ENCODE peak calls at places on chromosome 13, in five cellular contexts. E is GM12878, K is GM23338, L is K562, J is HepG2. N is an unnamed sample.

GRCh38 chr13:41492432-41493267 is 35.3 kb downstream of the RGCC start:
- DNase-seq in E (no peak), J (no peak), K (no peak), L (no peak), N (no peak)

GRCh38 chr13:75255159-75255558 is 226.8 kb downstream of the TBC1D4 start:
- DNase-seq in L (no peak), K (no peak), E (no peak), J (no peak), N (no peak)

GRCh38 chr13:91045351-91046034 is 302.0 kb upstream of the MIR17HG start:
- DNase-seq in E (no peak), L (no peak), J (no peak), K (peak), N (peak)

GRCh38 chr13:36712785-36713184 is 39.0 kb downstream of the SERTM1 start:
- DNase-seq in L (no peak), J (no peak), K (no peak), E (no peak), N (no peak)

GRCh38 chr13:27533155-27533643 is 82.8 kb upstream of the MTIF3 start:
- DNase-seq in E (no peak), K (peak), J (peak), L (peak), N (peak)

GRCh38 chr13:29125934-29126424 is 305.8 kb downstream of the MTUS2 start:
- DNase-seq in J (no peak), L (no peak), K (no peak), E (peak), N (no peak)

GRCh38 chr13:72737033-72737432 is 9.3 kb downstream of the BORA start:
- DNase-seq in E (no peak), J (no peak), K (no peak), L (no peak), N (no peak)

GRCh38 chr13:111337741-111338140 is 17.3 kb downstream of the TEX29 start:
- DNase-seq in J (no peak), L (no peak), K (no peak), E (no peak), N (no peak)

GRCh38 chr13:110964229-110965037 is 49.6 kb upstream of the ANKRD10 start:
- DNase-seq in K (no peak), E (no peak), J (peak), L (peak), N (no peak)

GRCh38 chr13:106391271-106391670 is 144.2 kb downstream of the EFNB2 start:
- DNase-seq in J (no peak), E (no peak), K (no peak), L (no peak), N (no peak)

GRCh38 chr13:76012091-76012721 is 376.1 kb downstream of the LMO7 start:
- DNase-seq in E (no peak), L (no peak), J (no peak), K (no peak), N (no peak)

GRCh38 chr13:44523176-44524017 is 52.7 kb downstream of the TSC22D1 start:
- DNase-seq in L (peak), K (peak), J (peak), E (peak), N (peak)

GRCh38 chr13:44904982-44905381 is 84.3 kb downstream of the NUFIP1 start:
- DNase-seq in L (no peak), K (no peak), E (no peak), J (no peak), N (peak)

GRCh38 chr13:77918391-77919261 is at the start of gene EDNRB:
- DNase-seq in E (no peak), L (no peak), K (peak), J (no peak), N (no peak)

DNA sequence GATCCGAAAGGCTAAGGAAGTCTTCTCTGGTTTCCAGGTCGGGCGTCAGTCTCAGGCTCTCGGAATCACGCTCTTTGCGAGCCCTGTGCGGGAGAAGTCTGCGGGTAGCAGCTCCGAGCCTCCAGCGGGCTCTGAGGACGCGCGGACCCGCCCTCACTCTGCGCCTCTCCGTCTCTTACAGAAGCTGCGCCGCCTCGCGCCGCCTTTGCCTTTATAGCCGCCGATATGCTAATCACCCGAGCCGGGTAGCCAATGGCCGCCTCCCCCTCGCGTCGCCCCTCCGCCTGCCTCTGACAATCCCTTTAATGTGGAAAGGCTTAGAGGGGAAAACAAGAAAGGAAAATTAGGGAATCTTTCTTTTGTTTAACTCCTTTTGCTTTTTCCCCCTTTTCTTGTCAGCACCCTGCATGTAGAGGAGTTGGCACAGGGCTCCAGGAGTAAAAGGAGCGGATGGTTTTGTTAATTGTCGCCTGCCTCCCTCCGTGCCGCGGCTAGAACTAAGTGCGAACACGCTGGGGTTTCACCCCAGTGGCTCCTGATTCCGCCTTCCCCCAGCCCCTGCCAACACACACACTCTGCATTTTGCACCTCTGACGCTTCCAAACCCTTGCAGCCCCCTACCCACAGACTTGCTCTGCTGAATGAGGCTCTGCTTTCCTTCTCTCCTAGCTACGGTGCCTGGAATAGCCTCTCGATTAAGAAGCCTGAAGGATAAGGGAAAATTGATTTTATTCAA is at the start of gene PCDH8:
- DNase-seq in E (no peak), L (no peak), K (peak), J (no peak), N (no peak)
- TF ChIP-seq JUNB in E (no peak), L (no peak), K (no peak), J (no peak), N (no peak)

GRCh38 chr13:94335786-94336357 is 143.6 kb downstream of the DCT start:
- DNase-seq in L (no peak), E (no peak), J (no peak), K (no peak), N (no peak)
- TF ChIP-seq JUNB in L (no peak), E (no peak), J (no peak), K (no peak), N (no peak)

DNA sequence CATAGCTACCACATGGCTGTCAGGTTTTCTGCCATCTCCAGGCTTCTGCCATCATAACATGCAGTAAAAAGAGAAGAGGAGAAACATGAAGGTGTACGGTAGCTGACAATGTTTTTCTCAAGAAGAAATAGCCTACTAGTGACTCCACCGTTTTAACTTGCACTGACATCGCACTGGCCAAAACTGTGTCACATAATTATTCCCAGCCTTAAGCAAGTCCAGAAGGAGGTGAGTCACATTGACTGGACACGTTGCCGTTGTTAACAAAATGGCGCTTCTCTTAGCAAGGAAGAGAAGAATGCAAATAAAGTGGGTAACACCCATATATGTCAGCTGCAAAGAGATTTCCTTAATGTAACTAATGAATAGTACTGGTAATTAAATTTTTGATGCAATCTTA is 810.4 kb upstream of the SLC10A2 start:
- DNase-seq in L (no peak), J (no peak), E (no peak), K (no peak), N (no peak)
- TF ChIP-seq JUNB in L (no peak), J (no peak), E (no peak), K (no peak), N (no peak)

GRCh38 chr13:94617389-94618000 is 15.8 kb downstream of the GPR180 start:
- DNase-seq in K (peak), L (no peak), E (no peak), J (peak), N (no peak)

DNA sequence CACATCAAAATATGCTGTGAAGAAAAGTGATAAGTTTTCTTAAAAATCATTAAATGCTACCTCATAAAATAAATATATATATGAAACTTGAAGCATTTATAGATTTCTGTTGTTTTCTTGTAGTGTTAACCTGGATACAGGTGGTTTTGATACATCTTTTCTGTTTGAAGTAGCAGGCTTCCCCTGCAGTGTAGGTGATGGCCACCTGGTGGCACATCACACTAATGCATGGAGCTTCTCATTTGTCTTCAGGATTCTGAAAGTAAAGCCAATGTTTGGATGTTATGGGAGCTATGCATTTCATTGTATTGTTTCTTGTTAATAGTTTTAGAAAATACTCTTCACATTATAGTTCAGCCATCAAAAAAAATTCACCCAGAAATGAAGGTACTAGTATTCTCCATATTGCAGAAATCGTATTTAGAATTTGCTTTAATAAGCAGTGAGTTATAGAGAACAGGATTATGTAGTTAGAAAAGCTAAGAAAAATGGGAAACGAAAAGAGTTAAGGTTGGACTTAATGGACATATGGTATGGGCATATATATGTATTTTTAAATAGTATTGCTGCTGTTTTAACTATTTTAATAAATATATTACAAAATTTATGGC is 18.7 kb downstream of the GPR180 start:
- DNase-seq in E (no peak), K (peak), L (peak), J (peak), N (peak)
- TF ChIP-seq JUNB in E (no peak), K (no peak), L (no peak), J (no peak), N (no peak)